ENCODE peak calls at places on chromosomes 2 and 18, in nine cellular contexts. One of them, this sample, is unnamed.

GRCh38 chr18:45522371-45522770 is 92.9 kb upstream of the SLC14A2 start:
- DNase-seq in CMK: no peak
- DNase-seq in osteocyte: no peak
- DNase-seq in dorsolateral prefrontal cortex: no peak
- DNase-seq in aorta: no peak
- DNase-seq in stimulated activated CD4-positive, alpha-beta T cell treated with anti-CD3 and anti-CD28 coated beads, Interleukin-15, amount 100 ng/mL, for 24 hours: no peak
- DNase-seq in EH: peak; percentile 68
- DNase-seq in cardiac fibroblast: no peak
- DNase-seq in GM13976: no peak
- DNase-seq in this sample: no peak

GRCh38 chr2:74618410-74619083 is 29.6 kb downstream of the M1AP start:
- DNase-seq in osteocyte: no peak
- DNase-seq in stimulated activated CD4-positive, alpha-beta T cell treated with anti-CD3 and anti-CD28 coated beads, Interleukin-15, amount 100 ng/mL, for 24 hours: no peak
- DNase-seq in dorsolateral prefrontal cortex: no peak
- DNase-seq in CMK: no peak
- DNase-seq in aorta: no peak
- DNase-seq in EH: no peak
- DNase-seq in cardiac fibroblast: no peak
- DNase-seq in GM13976: no peak
- DNase-seq in this sample: no peak

GRCh38 chr2:217834057-217834620 is 168.7 kb downstream of the TNS1 start:
- DNase-seq in CMK: no peak
- DNase-seq in aorta: peak; percentile 73
- DNase-seq in cardiac fibroblast: no peak
- DNase-seq in GM13976: no peak
- DNase-seq in osteocyte: no peak
- DNase-seq in EH: no peak
- DNase-seq in dorsolateral prefrontal cortex: no peak
- DNase-seq in stimulated activated CD4-positive, alpha-beta T cell treated with anti-CD3 and anti-CD28 coated beads, Interleukin-15, amount 100 ng/mL, for 24 hours: no peak
- DNase-seq in this sample: no peak

GRCh38 chr2:206083602-206084467 is 2.1 kb downstream of the INO80D start:
- DNase-seq in aorta: no peak
- DNase-seq in GM13976: peak; percentile 49
- DNase-seq in EH: peak; percentile 3
- DNase-seq in CMK: no peak
- DNase-seq in osteocyte: no peak
- DNase-seq in dorsolateral prefrontal cortex: no peak
- DNase-seq in cardiac fibroblast: peak; percentile 14
- DNase-seq in stimulated activated CD4-positive, alpha-beta T cell treated with anti-CD3 and anti-CD28 coated beads, Interleukin-15, amount 100 ng/mL, for 24 hours: peak; percentile 38
- DNase-seq in this sample: peak; percentile 42

GRCh38 chr18:8765692-8766463 is 60.5 kb downstream of the MTCL1 start:
- DNase-seq in cardiac fibroblast: no peak
- DNase-seq in CMK: no peak
- DNase-seq in EH: peak; percentile 19
- DNase-seq in stimulated activated CD4-positive, alpha-beta T cell treated with anti-CD3 and anti-CD28 coated beads, Interleukin-15, amount 100 ng/mL, for 24 hours: no peak
- DNase-seq in GM13976: no peak
- DNase-seq in osteocyte: no peak
- DNase-seq in dorsolateral prefrontal cortex: no peak
- DNase-seq in aorta: no peak
- DNase-seq in this sample: no peak

GRCh38 chr2:60029248-60029883 is 524.1 kb downstream of the BCL11A start:
- DNase-seq in CMK: no peak
- DNase-seq in aorta: no peak
- DNase-seq in GM13976: no peak
- DNase-seq in EH: no peak
- DNase-seq in dorsolateral prefrontal cortex: no peak
- DNase-seq in cardiac fibroblast: no peak
- DNase-seq in osteocyte: no peak
- DNase-seq in stimulated activated CD4-positive, alpha-beta T cell treated with anti-CD3 and anti-CD28 coated beads, Interleukin-15, amount 100 ng/mL, for 24 hours: no peak
- DNase-seq in this sample: no peak

GRCh38 chr2:72848436-72848835 is 22.6 kb upstream of the EXOC6B start:
- DNase-seq in stimulated activated CD4-positive, alpha-beta T cell treated with anti-CD3 and anti-CD28 coated beads, Interleukin-15, amount 100 ng/mL, for 24 hours: no peak
- DNase-seq in EH: no peak
- DNase-seq in dorsolateral prefrontal cortex: no peak
- DNase-seq in aorta: no peak
- DNase-seq in osteocyte: no peak
- DNase-seq in CMK: no peak
- DNase-seq in cardiac fibroblast: no peak
- DNase-seq in GM13976: no peak
- DNase-seq in this sample: no peak

GRCh38 chr2:200681731-200682130 is 95.9 kb downstream of the AOX1 start:
- DNase-seq in GM13976: no peak
- DNase-seq in cardiac fibroblast: peak; percentile 47
- DNase-seq in stimulated activated CD4-positive, alpha-beta T cell treated with anti-CD3 and anti-CD28 coated beads, Interleukin-15, amount 100 ng/mL, for 24 hours: no peak
- DNase-seq in dorsolateral prefrontal cortex: no peak
- DNase-seq in CMK: no peak
- DNase-seq in EH: no peak
- DNase-seq in osteocyte: no peak
- DNase-seq in aorta: no peak
- DNase-seq in this sample: no peak

GRCh38 chr18:41818381-41819355 is 136.4 kb upstream of the PIK3C3 start:
- DNase-seq in GM13976: no peak
- DNase-seq in cardiac fibroblast: no peak
- DNase-seq in osteocyte: no peak
- DNase-seq in stimulated activated CD4-positive, alpha-beta T cell treated with anti-CD3 and anti-CD28 coated beads, Interleukin-15, amount 100 ng/mL, for 24 hours: no peak
- DNase-seq in EH: no peak
- DNase-seq in aorta: no peak
- DNase-seq in dorsolateral prefrontal cortex: no peak
- DNase-seq in CMK: no peak
- DNase-seq in this sample: no peak

GRCh38 chr2:10135296-10136089 is 13.0 kb downstream of the RRM2 start:
- DNase-seq in EH: peak; percentile 34
- DNase-seq in aorta: no peak
- DNase-seq in osteocyte: no peak
- DNase-seq in cardiac fibroblast: peak; percentile 95
- DNase-seq in dorsolateral prefrontal cortex: no peak
- DNase-seq in stimulated activated CD4-positive, alpha-beta T cell treated with anti-CD3 and anti-CD28 coated beads, Interleukin-15, amount 100 ng/mL, for 24 hours: no peak
- DNase-seq in CMK: no peak
- DNase-seq in GM13976: peak; percentile 19
- DNase-seq in this sample: peak; percentile 27

GRCh38 chr2:241613018-241613780 is 23.8 kb downstream of the THAP4 start:
- DNase-seq in CMK: no peak
- DNase-seq in aorta: no peak
- DNase-seq in osteocyte: no peak
- DNase-seq in GM13976: no peak
- DNase-seq in cardiac fibroblast: peak; percentile 83
- DNase-seq in EH: no peak
- DNase-seq in stimulated activated CD4-positive, alpha-beta T cell treated with anti-CD3 and anti-CD28 coated beads, Interleukin-15, amount 100 ng/mL, for 24 hours: no peak
- DNase-seq in dorsolateral prefrontal cortex: no peak
- DNase-seq in this sample: no peak

GRCh38 chr2:52017836-52018235 is 985.9 kb upstream of the NRXN1 start:
- DNase-seq in osteocyte: no peak
- DNase-seq in EH: no peak
- DNase-seq in stimulated activated CD4-positive, alpha-beta T cell treated with anti-CD3 and anti-CD28 coated beads, Interleukin-15, amount 100 ng/mL, for 24 hours: no peak
- DNase-seq in aorta: no peak
- DNase-seq in CMK: no peak
- DNase-seq in cardiac fibroblast: no peak
- DNase-seq in GM13976: no peak
- DNase-seq in dorsolateral prefrontal cortex: no peak
- DNase-seq in this sample: no peak

GRCh38 chr2:241692448-241692847 is 5.8 kb upstream of the DTYMK start:
- DNase-seq in EH: peak; percentile 84
- DNase-seq in dorsolateral prefrontal cortex: no peak
- DNase-seq in aorta: no peak
- DNase-seq in osteocyte: no peak
- DNase-seq in stimulated activated CD4-positive, alpha-beta T cell treated with anti-CD3 and anti-CD28 coated beads, Interleukin-15, amount 100 ng/mL, for 24 hours: no peak
- DNase-seq in CMK: no peak
- DNase-seq in GM13976: no peak
- DNase-seq in cardiac fibroblast: peak; percentile 83
- DNase-seq in this sample: no peak

GRCh38 chr2:236008857-236009256 is 159.3 kb downstream of the GBX2 start:
- DNase-seq in cardiac fibroblast: no peak
- DNase-seq in aorta: no peak
- DNase-seq in GM13976: no peak
- DNase-seq in EH: no peak
- DNase-seq in dorsolateral prefrontal cortex: no peak
- DNase-seq in stimulated activated CD4-positive, alpha-beta T cell treated with anti-CD3 and anti-CD28 coated beads, Interleukin-15, amount 100 ng/mL, for 24 hours: no peak
- DNase-seq in osteocyte: no peak
- DNase-seq in CMK: no peak
- DNase-seq in this sample: no peak

GRCh38 chr2:215950009-215950408 is 63.3 kb downstream of the MREG start:
- DNase-seq in osteocyte: no peak
- DNase-seq in CMK: peak; percentile 14
- DNase-seq in cardiac fibroblast: peak; percentile 75
- DNase-seq in dorsolateral prefrontal cortex: no peak
- DNase-seq in GM13976: peak; percentile 56
- DNase-seq in stimulated activated CD4-positive, alpha-beta T cell treated with anti-CD3 and anti-CD28 coated beads, Interleukin-15, amount 100 ng/mL, for 24 hours: no peak
- DNase-seq in aorta: no peak
- DNase-seq in EH: peak; percentile 65
- DNase-seq in this sample: peak; percentile 68

GRCh38 chr2:197011777-197012641 is 85.5 kb upstream of the PGAP1 start:
- DNase-seq in cardiac fibroblast: peak; percentile 63
- DNase-seq in osteocyte: no peak
- DNase-seq in stimulated activated CD4-positive, alpha-beta T cell treated with anti-CD3 and anti-CD28 coated beads, Interleukin-15, amount 100 ng/mL, for 24 hours: peak; percentile 22
- DNase-seq in aorta: no peak
- DNase-seq in EH: peak; percentile 64
- DNase-seq in dorsolateral prefrontal cortex: no peak
- DNase-seq in CMK: peak; percentile 12
- DNase-seq in GM13976: peak; percentile 55
- DNase-seq in this sample: peak; percentile 75

GRCh38 chr2:6181525-6182270 is 489.5 kb downstream of the SOX11 start:
- DNase-seq in cardiac fibroblast: peak; percentile 59
- DNase-seq in GM13976: no peak
- DNase-seq in osteocyte: no peak
- DNase-seq in dorsolateral prefrontal cortex: no peak
- DNase-seq in stimulated activated CD4-positive, alpha-beta T cell treated with anti-CD3 and anti-CD28 coated beads, Interleukin-15, amount 100 ng/mL, for 24 hours: no peak
- DNase-seq in aorta: no peak
- DNase-seq in EH: peak; percentile 75
- DNase-seq in CMK: no peak
- DNase-seq in this sample: no peak

GRCh38 chr2:70553334-70553583 is 367 bp downstream of the TGFA start:
- DNase-seq in aorta: no peak
- DNase-seq in osteocyte: no peak
- DNase-seq in EH: no peak
- DNase-seq in CMK: no peak
- DNase-seq in stimulated activated CD4-positive, alpha-beta T cell treated with anti-CD3 and anti-CD28 coated beads, Interleukin-15, amount 100 ng/mL, for 24 hours: peak; percentile 48
- DNase-seq in cardiac fibroblast: no peak
- DNase-seq in GM13976: peak; percentile 31
- DNase-seq in dorsolateral prefrontal cortex: no peak
- DNase-seq in this sample: no peak

This sample was measured in dermis blood vessel endothelial cell.